ENCODE peak calls at places on chromosomes 11 and 22, in seven cellular contexts. N, Z, V, X, E, A and J are unnamed samples.

GRCh38 chr11:66143264-66143566 is 73.1 kb downstream of the PACS1 start:
- DNase-seq in N (no peak), Z (no peak), V (no peak), X (no peak), E (no peak), A (no peak), J (no peak)

GRCh38 chr11:84142411-84142810 is 856.2 kb upstream of the CCDC90B start:
- DNase-seq in N (no peak), Z (no peak), V (no peak), X (no peak), E (no peak), A (no peak), J (no peak)

GRCh38 chr11:58286249-58286648 is 18.2 kb upstream of the OR10W1 start:
- DNase-seq in N (no peak), Z (no peak), V (no peak), X (no peak), E (no peak), A (peak), J (no peak)

GRCh38 chr11:69049490-69049867 is 747 bp downstream of the TPCN2 start:
- DNase-seq in N (no peak), Z (no peak), V (no peak), X (no peak), E (peak), A (no peak), J (no peak)

GRCh38 chr11:102622258-102622657 is 2.9 kb downstream of the MMP20 start:
- DNase-seq in N (no peak), Z (no peak), V (no peak), X (no peak), E (no peak), A (no peak), J (no peak)

GRCh38 chr11:131817701-131818188 is 447.3 kb downstream of the NTM start:
- DNase-seq in N (no peak), Z (no peak), V (no peak), X (no peak), E (no peak), A (no peak), J (no peak)

GRCh38 chr11:122897606-122898210 is 15.1 kb downstream of the JHY start:
- DNase-seq in N (no peak), Z (no peak), V (peak), X (no peak), E (no peak), A (no peak), J (no peak)

GRCh38 chr11:123187221-123187620 is 7.8 kb downstream of the CLMP start:
- DNase-seq in N (no peak), Z (no peak), V (no peak), X (no peak), E (no peak), A (no peak), J (no peak)

GRCh38 chr11:86477495-86478155 is 102.9 kb downstream of the CCDC81 start:
- DNase-seq in N (no peak), Z (no peak), V (no peak), X (no peak), E (no peak), A (no peak), J (no peak)

GRCh38 chr22:24685804-24686203 is 82.8 kb downstream of the GGT1 start:
- DNase-seq in N (no peak), Z (no peak), V (no peak), X (no peak), E (no peak), A (no peak), J (no peak)

GRCh38 chr11:17314232-17314547 is 37.4 kb upstream of the NCR3LG1 start:
- DNase-seq in N (no peak), Z (no peak), V (peak), X (no peak), E (no peak), A (no peak), J (no peak)

GRCh38 chr11:114478768-114479167 is 39.5 kb downstream of the REXO2 start:
- DNase-seq in N (no peak), Z (no peak), V (no peak), X (no peak), E (no peak), A (no peak), J (no peak)

GRCh38 chr11:91688672-91689071 is 535.9 kb upstream of the FAT3 start:
- DNase-seq in N (no peak), Z (no peak), V (no peak), X (no peak), E (no peak), A (no peak), J (no peak)

GRCh38 chr11:115670538-115671200 is 166.5 kb upstream of the CADM1 start:
- DNase-seq in N (peak), Z (no peak), V (no peak), X (no peak), E (no peak), A (no peak), J (no peak)

GRCh38 chr22:24836282-24836681 is 30.3 kb downstream of the SGSM1 start:
- DNase-seq in N (no peak), Z (no peak), V (no peak), X (no peak), E (no peak), A (no peak), J (no peak)

GRCh38 chr11:111347723-111348115 is 31.4 kb downstream of the POU2AF1 start:
- DNase-seq in N (no peak), Z (no peak), V (peak), X (no peak), E (no peak), A (no peak), J (no peak)

GRCh38 chr11:68810164-68810563 is 31.6 kb downstream of the CPT1A start:
- DNase-seq in N (no peak), Z (no peak), V (no peak), X (no peak), E (no peak), A (no peak), J (no peak)

GRCh38 chr11:114147389-114148382 is 88.2 kb downstream of the ZBTB16 start:
- DNase-seq in N (no peak), Z (no peak), V (no peak), X (no peak), E (no peak), A (no peak), J (no peak)

GRCh38 chr11:115168229-115168671 is 336.0 kb downstream of the CADM1 start:
- DNase-seq in N (no peak), Z (no peak), V (no peak), X (no peak), E (no peak), A (no peak), J (no peak)

GRCh38 chr11:65650547-65651338 is 12.0 kb downstream of the RELA start:
- DNase-seq in N (no peak), Z (no peak), V (no peak), X (no peak), E (peak), A (no peak), J (no peak)

GRCh38 chr11:2655834-2656622 is 43.8 kb downstream of the KCNQ1OT1 start:
- DNase-seq in N (no peak), Z (no peak), V (peak), X (no peak), E (no peak), A (peak), J (no peak)

GRCh38 chr11:134679592-134679991 is 267.6 kb upstream of the B3GAT1 start:
- DNase-seq in N (no peak), Z (no peak), V (no peak), X (peak), E (peak), A (no peak), J (no peak)

GRCh38 chr11:88814076-88814475 is 251.7 kb downstream of the GRM5 start:
- DNase-seq in N (no peak), Z (no peak), V (no peak), X (no peak), E (no peak), A (no peak), J (no peak)

GRCh38 chr22:19378362-19378711 is 53.2 kb downstream of the HIRA start:
- DNase-seq in N (no peak), Z (no peak), V (no peak), X (no peak), E (no peak), A (no peak), J (no peak)

GRCh38 chr11:113664069-113664980 is 41.8 kb downstream of the TMPRSS5 start:
- DNase-seq in N (no peak), Z (no peak), V (peak), X (no peak), E (no peak), A (peak), J (no peak)

GRCh38 chr11:72719144-72719543 is 33.1 kb downstream of the ARAP1 start:
- DNase-seq in N (no peak), Z (no peak), V (no peak), X (no peak), E (no peak), A (no peak), J (no peak)

GRCh38 chr11:70574725-70575347 is 176.5 kb downstream of the CTTN start:
- DNase-seq in N (no peak), Z (no peak), V (no peak), X (no peak), E (peak), A (no peak), J (no peak)

GRCh38 chr22:50247748-50248147 is 2.9 kb upstream of the TUBGCP6 start:
- DNase-seq in N (no peak), Z (no peak), V (no peak), X (no peak), E (no peak), A (no peak), J (no peak)

GRCh38 chr22:48254311-48254873 is 1491.9 kb downstream of the TBC1D22A start:
- DNase-seq in N (no peak), Z (no peak), V (no peak), X (peak), E (peak), A (no peak), J (no peak)

GRCh38 chr11:44659641-44660040 is 67.1 kb upstream of the TSPAN18 start:
- DNase-seq in N (no peak), Z (no peak), V (no peak), X (no peak), E (no peak), A (no peak), J (no peak)

GRCh38 chr22:23363683-23364082 is 183.4 kb downstream of the BCR start:
- DNase-seq in N (no peak), Z (no peak), V (no peak), X (no peak), E (no peak), A (no peak), J (no peak)

GRCh38 chr11:2572491-2573239 is 127.1 kb downstream of the KCNQ1OT1 start:
- DNase-seq in N (no peak), Z (no peak), V (no peak), X (no peak), E (peak), A (no peak), J (no peak)

GRCh38 chr22:24021304-24021703 is 10.2 kb downstream of the CABIN1 start:
- DNase-seq in N (no peak), Z (no peak), V (no peak), X (no peak), E (no peak), A (no peak), J (no peak)

GRCh38 chr11:62150887-62151736 is 27.3 kb downstream of the INCENP start:
- DNase-seq in N (no peak), Z (no peak), V (no peak), X (no peak), E (peak), A (no peak), J (no peak)

GRCh38 chr22:22948651-22949611 is 61.3 kb downstream of the IGLL5 start:
- DNase-seq in N (no peak), Z (no peak), V (no peak), X (no peak), E (peak), A (no peak), J (no peak)

GRCh38 chr11:23206736-23207336 is 346.6 kb upstream of the CCDC179 start:
- DNase-seq in N (no peak), Z (no peak), V (no peak), X (no peak), E (no peak), A (no peak), J (no peak)

GRCh38 chr11:111303476-111303875 is 5.1 kb downstream of the POU2AF3 start:
- DNase-seq in N (peak), Z (no peak), V (no peak), X (peak), E (no peak), A (peak), J (no peak)